ENCODE peak calls at places on chromosomes 7 and 10, in nine cellular contexts. A, D, H, B, P, E, R, Q and W are unnamed samples.

GRCh38 chr7:28360739-28361138 is 51.6 kb upstream of the CREB5 start:
- DNase-seq in A (no peak), D (no peak), H (no peak), B (no peak), P (no peak), E (no peak), R (no peak), Q (no peak), W (no peak)

GRCh38 chr7:152564656-152565055 is 111.3 kb downstream of the XRCC2 start:
- DNase-seq in A (no peak), D (no peak), H (no peak), B (no peak), P (no peak), E (no peak), R (no peak), Q (no peak), W (no peak)

GRCh38 chr7:46173526-46174191 is 252.6 kb upstream of the IGFBP3 start:
- DNase-seq in A (peak; percentile 17), D (peak; percentile 57), H (no peak), B (no peak), P (no peak), E (peak; percentile 67), R (no peak), Q (no peak), W (no peak)

GRCh38 chr10:96470108-96470743 is 43.5 kb downstream of the TLL2 start:
- DNase-seq in A (peak; percentile 15), D (no peak), H (peak; percentile 28), B (peak; percentile 39), P (no peak), E (peak; percentile 33), R (no peak), Q (no peak), W (no peak)

GRCh38 chr7:81367335-81367801 is 402.5 kb downstream of the HGF start:
- DNase-seq in A (peak; percentile 95), D (no peak), H (no peak), B (no peak), P (no peak), E (no peak), R (no peak), Q (no peak), W (peak; percentile 80)

GRCh38 chr10:49379596-49380410 is 16.1 kb downstream of the DRGX start:
- DNase-seq in A (no peak), D (no peak), H (no peak), B (no peak), P (no peak), E (no peak), R (no peak), Q (no peak), W (no peak)

GRCh38 chr10:43253461-43254198 is 13.2 kb downstream of the RASGEF1A start:
- DNase-seq in A (no peak), D (no peak), H (peak; percentile 13), B (no peak), P (no peak), E (no peak), R (no peak), Q (no peak), W (no peak)

GRCh38 chr7:47071866-47072265 is 510.0 kb downstream of the TNS3 start:
- DNase-seq in A (no peak), D (no peak), H (no peak), B (no peak), P (no peak), E (no peak), R (no peak), Q (no peak), W (no peak)

GRCh38 chr10:72567421-72567820 is 58.5 kb downstream of the MICU1 start:
- DNase-seq in A (peak; percentile 72), D (peak; percentile 14), H (peak; percentile 83), B (no peak), P (no peak), E (peak; percentile 16), R (no peak), Q (no peak), W (peak; percentile 56)

GRCh38 chr10:79027147-79028055 is 41.4 kb upstream of the ZMIZ1 start:
- DNase-seq in A (no peak), D (no peak), H (no peak), B (no peak), P (no peak), E (no peak), R (peak; percentile 52), Q (no peak), W (no peak)

GRCh38 chr7:35536396-35536826 is 158.5 kb downstream of the HERPUD2 start:
- DNase-seq in A (no peak), D (no peak), H (no peak), B (no peak), P (no peak), E (no peak), R (no peak), Q (no peak), W (no peak)

GRCh38 chr7:128928159-128928558 is 9.6 kb upstream of the IRF5 start:
- DNase-seq in A (no peak), D (no peak), H (no peak), B (no peak), P (no peak), E (no peak), R (no peak), Q (no peak), W (no peak)

GRCh38 chr7:158549176-158549833 is 38.3 kb downstream of the PTPRN2 start:
- DNase-seq in A (no peak), D (no peak), H (no peak), B (no peak), P (no peak), E (peak; percentile 47), R (no peak), Q (no peak), W (no peak)

GRCh38 chr10:124992462-124993344 is 50.8 kb downstream of the ZRANB1 start:
- DNase-seq in A (peak; percentile 88), D (peak; percentile 14), H (peak; percentile 87), B (peak; percentile 36), P (peak; percentile 40), E (peak; percentile 90), R (no peak), Q (no peak), W (peak; percentile 58)

GRCh38 chr10:52774182-52774581 is 1.6 kb upstream of the MBL2 start:
- DNase-seq in A (no peak), D (no peak), H (no peak), B (no peak), P (no peak), E (no peak), R (no peak), Q (no peak), W (no peak)

GRCh38 chr10:78744521-78745090 is 324.2 kb upstream of the ZMIZ1 start:
- DNase-seq in A (no peak), D (no peak), H (peak; percentile 75), B (no peak), P (no peak), E (peak; percentile 60), R (no peak), Q (no peak), W (no peak)

GRCh38 chr10:33413093-33413442 is 78.6 kb upstream of the NRP1 start:
- DNase-seq in A (no peak), D (no peak), H (no peak), B (no peak), P (peak; percentile 20), E (no peak), R (no peak), Q (no peak), W (no peak)

GRCh38 chr7:74306737-74307469 is 17.7 kb downstream of the CLIP2 start:
- DNase-seq in A (peak; percentile 87), D (peak; percentile 55), H (peak; percentile 74), B (no peak), P (no peak), E (peak; percentile 70), R (no peak), Q (no peak), W (peak; percentile 56)

GRCh38 chr7:22787936-22788335 is 34.7 kb downstream of the TOMM7 start:
- DNase-seq in A (peak; percentile 26), D (no peak), H (no peak), B (no peak), P (no peak), E (no peak), R (no peak), Q (no peak), W (no peak)

GRCh38 chr10:127462643-127463295 is 86.3 kb upstream of the NPS start:
- DNase-seq in A (no peak), D (no peak), H (no peak), B (no peak), P (no peak), E (no peak), R (no peak), Q (no peak), W (no peak)

GRCh38 chr10:35369049-35369760 is 32.9 kb downstream of the CCNY start:
- DNase-seq in A (no peak), D (no peak), H (peak; percentile 54), B (no peak), P (no peak), E (no peak), R (no peak), Q (no peak), W (no peak)

GRCh38 chr7:29170781-29171180 is 23.8 kb upstream of the CHN2 start:
- DNase-seq in A (no peak), D (no peak), H (no peak), B (no peak), P (no peak), E (no peak), R (no peak), Q (no peak), W (no peak)

GRCh38 chr7:50502947-50503346 is 52.8 kb upstream of the FIGNL1 start:
- DNase-seq in A (peak; percentile 43), D (no peak), H (no peak), B (no peak), P (no peak), E (no peak), R (no peak), Q (no peak), W (no peak)

GRCh38 chr10:19917756-19918478 is 101.7 kb downstream of the PLXDC2 start:
- DNase-seq in A (no peak), D (no peak), H (no peak), B (no peak), P (no peak), E (no peak), R (no peak), Q (no peak), W (no peak)

GRCh38 chr7:41891967-41892755 is 189.3 kb upstream of the INHBA start:
- DNase-seq in A (no peak), D (no peak), H (no peak), B (no peak), P (no peak), E (peak; percentile 24), R (no peak), Q (no peak), W (no peak)

GRCh38 chr10:116815641-116816415 is 33.5 kb upstream of the ENO4 start:
- DNase-seq in A (no peak), D (peak; percentile 39), H (no peak), B (no peak), P (no peak), E (no peak), R (no peak), Q (no peak), W (no peak)